ENCODE peak calls at places on chromosomes 4 and X, in four cellular contexts. U is K562, J is GM12878, W is HepG2. N is an unnamed sample.

GRCh38 chr4:172998527-172999469 is 169.8 kb upstream of the GALNT7 start:
- DNase-seq in U (peak), J (no peak), W (no peak), N (no peak)

GRCh38 chr4:138438608-138439007 is 196.5 kb upstream of the SLC7A11 start:
- DNase-seq in U (peak), J (no peak), W (no peak), N (no peak)

GRCh38 chr4:56086073-56086521 is 137.4 kb downstream of the CEP135 start:
- DNase-seq in U (no peak), J (no peak), W (no peak), N (no peak)

GRCh38 chrX:15646031-15646430 is 18.6 kb downstream of the CLTRN start:
- DNase-seq in U (no peak), J (no peak), W (no peak), N (no peak)

GRCh38 chr4:38231626-38232025 is 271.4 kb downstream of the PTTG2 start:
- DNase-seq in U (peak), J (no peak), W (no peak), N (no peak)

GRCh38 chrX:15874672-15875071 is 20.1 kb upstream of the AP1S2 start:
- DNase-seq in U (no peak), J (no peak), W (no peak), N (no peak)

GRCh38 chrX:135543924-135544323 is 23.5 kb downstream of the INTS6L start:
- DNase-seq in U (peak), J (no peak), W (no peak), N (no peak)

GRCh38 chrX:81377329-81377728 is 175.4 kb downstream of the SH3BGRL start:
- DNase-seq in U (peak), J (no peak), W (peak), N (peak)

GRCh38 chr4:48683784-48684666 is 96.1 kb downstream of the FRYL start:
- DNase-seq in U (peak), J (no peak), W (no peak), N (no peak)

GRCh38 chrX:69222103-69223090 is 57.1 kb upstream of the PJA1 start:
- DNase-seq in U (peak), J (no peak), W (peak), N (peak)

GRCh38 chr4:116099596-116099995 is 985.8 kb downstream of the TRAM1L1 start:
- DNase-seq in U (no peak), J (no peak), W (no peak), N (no peak)

GRCh38 chr4:87068591-87069021 is 133.8 kb downstream of the AFF1 start:
- DNase-seq in U (no peak), J (no peak), W (no peak), N (no peak)

GRCh38 chr4:958314-958665 is 15.1 kb downstream of the DGKQ start:
- DNase-seq in U (no peak), J (no peak), W (no peak), N (no peak)

GRCh38 chrX:102339312-102340298 is 92.6 kb downstream of the NXF2 start:
- DNase-seq in U (no peak), J (no peak), W (no peak), N (no peak)

GRCh38 chr4:66123195-66123594 is 452.9 kb upstream of the EPHA5 start:
- DNase-seq in U (no peak), J (no peak), W (no peak), N (no peak)

GRCh38 chrX:24266996-24267395 is 46.9 kb downstream of the SUPT20HL2 start:
- DNase-seq in U (no peak), J (no peak), W (no peak), N (no peak)

GRCh38 chr4:60897415-60897814 is 302.7 kb upstream of the ADGRL3 start:
- DNase-seq in U (no peak), J (no peak), W (no peak), N (no peak)

GRCh38 chr4:170990989-170991589 is 822.1 kb upstream of the GALNTL6 start:
- DNase-seq in U (peak), J (no peak), W (peak), N (no peak)

GRCh38 chrX:85992811-85993229 is 54.5 kb downstream of the CHM start:
- DNase-seq in U (peak), J (no peak), W (peak), N (no peak)

GRCh38 chr4:156798438-156798837 is 173.2 kb downstream of the PDGFC start:
- DNase-seq in U (no peak), J (no peak), W (no peak), N (no peak)

GRCh38 chrX:107146670-107147069 is 28.0 kb upstream of the RBM41 start:
- DNase-seq in U (no peak), J (no peak), W (no peak), N (peak)

GRCh38 chr4:78880874-78881492 is 58.3 kb downstream of the PAQR3 start:
- DNase-seq in U (no peak), J (no peak), W (no peak), N (no peak)

GRCh38 chr4:81827568-81828202 is 356.0 kb upstream of the RASGEF1B start:
- DNase-seq in U (no peak), J (peak), W (no peak), N (no peak)

GRCh38 chr4:2940267-2941137 is 22.7 kb downstream of the NOP14 start:
- DNase-seq in U (no peak), J (no peak), W (no peak), N (no peak)

GRCh38 chrX:9166566-9166909 is 132.6 kb upstream of the FAM9B start:
- DNase-seq in U (no peak), J (no peak), W (no peak), N (peak)

GRCh38 chrX:9171841-9172240 is 137.9 kb upstream of the FAM9B start:
- DNase-seq in U (no peak), J (no peak), W (no peak), N (peak)

DNA sequence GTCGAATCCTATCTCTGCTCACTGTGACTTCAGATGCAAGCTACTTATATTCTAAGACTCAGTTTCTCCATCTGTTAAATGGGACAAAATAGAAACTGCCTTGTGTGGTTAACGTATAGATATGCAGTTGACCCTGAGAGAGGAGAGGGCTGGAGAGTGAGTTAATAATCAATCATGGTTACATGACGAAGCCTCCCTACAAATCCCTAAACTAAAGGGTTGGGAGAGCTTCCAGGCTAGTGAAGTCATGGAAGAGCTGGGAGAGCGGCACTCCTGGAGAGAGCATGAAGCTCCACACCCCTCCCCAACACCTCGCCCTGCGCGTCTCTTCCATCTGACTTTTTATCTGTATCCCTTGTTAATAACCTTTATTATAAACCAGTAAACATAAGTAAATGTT is 138.5 kb upstream of the FAM9B start:
- DNase-seq in U (no peak), J (no peak), W (no peak), N (no peak)
- TF ChIP-seq CHD4 in U (no peak), J (no peak), W (no peak), N (no peak)

GRCh38 chrX:54633641-54634040 is 103.6 kb downstream of the GNL3L start:
- DNase-seq in U (no peak), J (no peak), W (no peak), N (no peak)
- H3K27ac ChIP-seq in U (no peak), J (no peak), W (no peak), N (no peak)

GRCh38 chrX:40154229-40154852 is 56.6 kb upstream of the BCOR start:
- DNase-seq in U (peak), J (no peak), W (peak), N (peak)

GRCh38 chrX:40154853-40155616 is 57.3 kb upstream of the BCOR start:
- DNase-seq in U (peak), J (no peak), W (peak), N (peak)

GRCh38 chrX:40157228-40158035 is 59.7 kb upstream of the BCOR start:
- DNase-seq in U (no peak), J (no peak), W (no peak), N (no peak)

GRCh38 chrX:40156472-40157227 is 58.9 kb upstream of the BCOR start:
- DNase-seq in U (no peak), J (no peak), W (no peak), N (no peak)

DNA sequence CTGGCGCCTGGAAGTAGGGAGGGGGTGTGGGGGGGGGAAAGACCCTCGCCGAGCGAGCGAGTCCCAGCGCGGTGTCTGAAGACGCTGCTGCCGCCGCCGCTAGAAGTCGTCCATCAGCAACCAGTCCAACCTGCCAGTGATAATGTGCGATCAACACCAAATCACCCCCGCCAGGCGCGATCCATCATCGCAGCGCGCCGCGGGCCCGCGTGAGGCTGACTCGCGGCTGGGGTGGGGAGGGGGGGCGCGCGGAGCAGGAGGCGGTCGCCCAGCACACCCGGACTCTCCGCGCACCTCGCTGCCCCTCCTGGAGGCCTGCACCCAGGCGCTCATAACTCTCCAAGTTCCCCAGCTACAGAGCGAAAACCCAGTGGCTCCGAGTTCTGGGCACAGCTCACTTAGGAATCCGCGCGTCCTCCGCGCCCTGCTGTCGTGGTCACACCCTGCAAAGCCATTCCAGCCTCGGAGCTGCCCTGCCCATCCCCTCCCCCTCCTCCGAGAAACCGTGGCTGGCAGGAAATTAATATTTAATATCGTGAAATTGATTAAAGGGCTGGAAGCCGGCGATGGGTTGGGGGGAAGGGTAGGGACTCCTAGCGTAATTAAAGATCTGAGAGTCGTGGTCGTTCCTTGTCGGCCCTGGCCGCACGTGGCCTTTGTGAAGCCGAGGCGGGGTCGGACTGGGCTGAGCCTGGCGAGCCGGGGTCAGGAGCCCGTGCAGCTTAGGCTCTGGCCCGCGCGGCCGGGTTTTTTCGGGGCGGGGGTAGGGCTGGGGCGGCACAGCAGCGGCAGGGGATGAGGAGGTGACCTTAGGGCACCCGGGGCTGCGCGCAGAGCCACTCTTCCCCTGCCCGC is 58.1 kb upstream of the BCOR start:
- DNase-seq in U (peak), J (no peak), W (no peak), N (peak)
- TF ChIP-seq CHD4 in U (no peak), J (no peak), W (no peak), N (no peak)

GRCh38 chr4:153159728-153160221 is 44.5 kb upstream of the TRIM2 start:
- DNase-seq in U (no peak), J (no peak), W (no peak), N (no peak)
- H3K27ac ChIP-seq in U (no peak), J (no peak), W (no peak), N (no peak)

N was measured in A549.